ENCODE peak calls at places on chromosomes 16 and 17, in four cellular contexts. K is IMR-90, Y is heart left ventricle, N is upper lobe of left lung. P is an unnamed sample. For H3K4me1, the result is how much of the 10 kb centered on the place peaks cover.

GRCh38 chr17:69714659-69715058 is 300.2 kb downstream of the MAP2K6 start:
- ATAC-seq in K (peak), Y (no peak), N (no peak), P (no peak)

GRCh38 chr16:14405611-14406537 is 224.2 kb downstream of the PARN start:
- ATAC-seq in K (no peak), Y (no peak), N (peak), P (peak)

GRCh38 chr17:42617956-42618431 is 8.5 kb downstream of the TUBG1 start:
- ATAC-seq in K (no peak), Y (peak), N (no peak), P (no peak)

GRCh38 chr16:30458561-30459394 is 13.1 kb upstream of the SEPHS2 start:
- ATAC-seq in K (no peak), Y (peak), N (peak), P (no peak)

GRCh38 chr17:73249700-73250099 is 12.0 kb downstream of the CPSF4L start:
- ATAC-seq in K (no peak), Y (no peak), N (no peak), P (no peak)

GRCh38 chr16:10836174-10836853 is 17.7 kb upstream of the TVP23A start:
- ATAC-seq in K (no peak), Y (no peak), N (no peak), P (no peak)

GRCh38 chr16:11296351-11296705 is 15.2 kb upstream of the PRM1 start:
- ATAC-seq in K (no peak), Y (no peak), N (no peak), P (no peak)

GRCh38 chr16:80122155-80122554 is 418.6 kb upstream of the DYNLRB2 start:
- ATAC-seq in K (no peak), Y (peak), N (peak), P (peak)

GRCh38 chr17:27519550-27519949 is 63.3 kb downstream of the KSR1 start:
- ATAC-seq in K (peak), Y (no peak), N (no peak), P (no peak)

GRCh38 chr17:48100591-48101011 is 677 bp downstream of the CBX1 start:
- ATAC-seq in K (peak), Y (peak), N (peak), P (peak)

GRCh38 chr16:73161977-73162376 is 114.0 kb upstream of the ZFHX3 start:
- ATAC-seq in K (no peak), Y (no peak), N (no peak), P (no peak)

GRCh38 chr17:31807846-31808245 is 51.2 kb downstream of the COPRS start:
- ATAC-seq in K (peak), Y (no peak), N (no peak), P (no peak)

GRCh38 chr16:81511371-81511770 is 66.8 kb downstream of the CMIP start:
- ATAC-seq in K (peak), Y (no peak), N (no peak), P (no peak)

GRCh38 chr17:16293918-16294317 is 59.4 kb downstream of the CENPV start:
- ATAC-seq in K (no peak), Y (no peak), N (no peak), P (no peak)

GRCh38 chr17:7260151-7260550 is 2.1 kb downstream of the CLDN7 start:
- ATAC-seq in K (no peak), Y (no peak), N (no peak), P (no peak)

GRCh38 chr16:80547145-80547544 is 6.4 kb downstream of the DYNLRB2 start:
- ATAC-seq in K (no peak), Y (no peak), N (no peak), P (no peak)

GRCh38 chr17:14118951-14119350 is 49.6 kb downstream of the COX10 start:
- ATAC-seq in K (no peak), Y (no peak), N (no peak), P (no peak)

GRCh38 chr16:31505483-31505882 is 2.7 kb downstream of the RUSF1 start:
- ATAC-seq in K (no peak), Y (no peak), N (no peak), P (no peak)

GRCh38 chr17:40190197-40191021 is 13.1 kb downstream of the RAPGEFL1 start:
- ATAC-seq in K (no peak), Y (no peak), N (peak), P (no peak)

GRCh38 chr17:78780335-78780734 is 1.7 kb downstream of the CYTH1 start:
- ATAC-seq in K (no peak), Y (no peak), N (no peak), P (no peak)

GRCh38 chr16:74560912-74561311 is 46.0 kb downstream of the GLG1 start:
- ATAC-seq in K (no peak), Y (peak), N (no peak), P (no peak)

GRCh38 chr16:11245988-11246387 is 10.0 kb downstream of the SOCS1 start:
- ATAC-seq in K (no peak), Y (no peak), N (no peak), P (no peak)

GRCh38 chr17:39631403-39631802 is 4.7 kb downstream of the PPP1R1B start:
- ATAC-seq in K (no peak), Y (no peak), N (no peak), P (no peak)

GRCh38 chr16:83315271-83315670 is 492.5 kb upstream of the HSBP1 start:
- ATAC-seq in K (no peak), Y (no peak), N (no peak), P (no peak)

GRCh38 chr17:28247671-28248556 is 71.1 kb upstream of the TMEM97 start:
- ATAC-seq in K (peak), Y (no peak), N (no peak), P (no peak)

GRCh38 chr16:129075-129474 is 9.4 kb downstream of the NPRL3 start:
- ATAC-seq in K (no peak), Y (no peak), N (no peak), P (no peak)

GRCh38 chr16:79082955-79083354 is 517.6 kb downstream of the MAF start:
- ATAC-seq in K (no peak), Y (no peak), N (no peak), P (no peak)

GRCh38 chr16:7511549-7512260 is 179.1 kb downstream of the RBFOX1 start:
- ATAC-seq in K (no peak), Y (no peak), N (no peak), P (no peak)

GRCh38 chr17:8799851-8800212 is 667 bp upstream of the MFSD6L start:
- ATAC-seq in K (no peak), Y (peak), N (no peak), P (no peak)

GRCh38 chr16:56610017-56610608 is 1.7 kb downstream of the MT2A start:
- ATAC-seq in K (peak), Y (peak), N (peak), P (no peak)

GRCh38 chr17:9817086-9817485 is 4.8 kb downstream of the GSG1L2 start:
- ATAC-seq in K (peak), Y (peak), N (peak), P (peak)

GRCh38 chr17:47914296-47914948 is 18.4 kb downstream of the SP2 start:
- ATAC-seq in K (no peak), Y (peak), N (no peak), P (no peak)

GRCh38 chr17:48427598-48427997 is 2.4 kb downstream of the SKAP1 start:
- ATAC-seq in K (no peak), Y (no peak), N (no peak), P (no peak)

GRCh38 chr17:53794875-53795274 is 27.9 kb upstream of the KIF2B start:
- ATAC-seq in K (no peak), Y (no peak), N (no peak), P (no peak)

DNA sequence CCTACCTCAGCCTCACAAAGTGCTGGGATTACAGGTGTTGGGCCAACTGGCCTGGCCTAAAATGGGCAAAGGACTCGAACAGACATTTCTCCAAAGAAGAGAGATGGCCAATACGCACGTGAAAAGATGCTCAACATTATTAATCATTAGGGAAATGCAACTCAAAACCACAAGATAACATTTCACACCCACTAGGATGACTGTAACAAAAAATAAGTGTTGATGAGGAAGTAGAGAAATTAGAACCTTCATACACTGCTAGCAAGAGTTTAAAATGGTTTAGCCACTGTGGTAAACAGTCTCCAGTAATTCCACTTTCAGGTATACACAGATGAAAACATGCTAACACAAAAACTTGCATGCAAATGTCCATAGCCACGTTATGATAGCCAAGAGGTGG is 5.7 kb downstream of the TMED6 start:
- ATAC-seq in K (no peak), Y (no peak), N (no peak), P (no peak)
- TF ChIP-seq POLR2A in K (no peak), Y (no peak), N (no peak), P (no peak)

GRCh38 chr16:48555597-48555996 is 54.4 kb downstream of the N4BP1 start:
- ATAC-seq in K (no peak), Y (no peak), N (no peak), P (no peak)
- H3K4me1 ChIP-seq in K (under half), Y (half or more), N (half or more), P (half or more)

GRCh38 chr17:59696682-59697277 is 10.4 kb downstream of the PTRH2 start:
- ATAC-seq in K (no peak), Y (no peak), N (no peak), P (no peak)
- TF ChIP-seq POLR2A in K (no peak), Y (no peak), N (no peak), P (no peak)

DNA sequence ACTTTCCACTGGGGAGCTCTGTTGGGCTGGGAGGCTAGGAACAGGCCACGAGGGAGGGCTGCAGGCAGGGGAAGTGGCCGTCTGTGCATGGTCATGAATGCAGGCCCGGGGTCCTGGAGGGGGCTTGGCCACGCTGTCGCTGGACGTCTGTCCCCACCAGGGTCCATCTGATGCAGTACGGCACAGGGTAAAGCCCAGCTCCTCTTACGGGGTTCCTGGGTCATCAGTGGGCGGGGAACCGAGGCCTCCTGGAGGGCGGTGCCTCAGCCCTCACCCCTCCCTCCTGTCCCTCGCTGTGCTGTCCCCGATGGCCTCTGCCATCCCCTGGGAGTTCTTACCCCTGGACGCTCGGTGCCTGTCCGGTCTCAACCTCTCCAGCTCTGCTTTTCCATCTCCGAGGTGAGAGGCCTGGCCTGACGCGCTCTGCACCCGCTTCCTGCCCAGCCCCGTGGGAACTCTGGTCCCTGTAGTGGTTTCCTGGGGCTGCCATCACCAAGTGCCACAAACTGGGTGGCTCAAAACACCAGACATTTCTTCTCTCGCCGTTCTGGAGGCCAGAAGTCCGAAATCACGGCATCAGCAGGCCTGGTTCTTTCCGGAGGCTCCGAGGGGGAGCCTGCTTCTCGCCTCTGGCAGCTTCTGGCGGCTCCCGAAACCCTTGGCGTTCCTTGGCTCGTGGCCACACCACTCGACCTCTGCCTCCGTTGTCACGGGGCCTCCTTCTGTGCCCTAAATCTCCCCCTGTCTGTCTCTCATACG is 182.8 kb downstream of the SEC14L1 start:
- ATAC-seq in K (peak), Y (no peak), N (no peak), P (no peak)
- H3K4me1 ChIP-seq in K (half or more), Y (half or more), N (half or more), P (half or more)

DNA sequence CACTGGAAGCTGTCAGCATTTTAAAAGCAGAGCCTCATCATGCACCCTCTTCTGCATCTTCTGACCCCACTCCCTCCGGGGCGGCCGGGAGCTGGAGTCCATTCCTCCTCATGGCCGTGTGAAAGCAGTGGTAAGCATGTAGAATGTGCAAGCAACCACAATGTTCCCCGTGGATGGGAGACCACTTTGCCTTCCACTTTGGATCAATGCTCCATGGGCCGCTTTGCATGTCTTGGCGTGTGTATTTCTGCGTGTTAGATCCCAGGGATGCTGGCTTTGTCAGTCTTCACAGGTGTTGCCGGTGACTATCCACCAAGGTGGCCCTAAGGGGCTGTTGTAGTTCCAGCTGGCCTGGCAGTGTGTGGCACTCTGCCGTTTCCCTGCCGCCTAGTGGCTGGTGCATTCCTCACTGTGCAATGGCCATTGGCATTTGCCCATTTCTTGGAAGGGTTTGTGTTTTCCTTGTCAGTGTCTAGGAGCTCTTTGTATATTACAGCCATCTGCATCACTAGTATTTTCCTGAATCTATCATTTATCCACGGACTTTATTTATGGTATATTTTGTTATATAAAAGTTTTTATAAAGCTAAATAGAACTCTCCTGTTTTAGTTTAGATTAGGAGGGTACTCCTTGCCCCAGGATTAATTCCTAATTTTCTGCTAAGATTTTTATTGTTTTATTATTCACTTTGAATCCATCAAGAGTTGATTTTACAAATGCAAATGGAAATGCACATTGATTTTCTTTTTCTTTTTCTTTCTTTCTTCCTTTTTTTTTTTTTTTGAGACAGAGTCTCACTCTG is 5.8 kb upstream of the ALDH3A1 start:
- ATAC-seq in K (no peak), Y (peak), N (peak), P (no peak)
- TF ChIP-seq POLR2A in K (no peak), Y (no peak), N (no peak), P (no peak)

GRCh38 chr17:50052241-50052788 is 3.6 kb upstream of the ITGA3 start:
- ATAC-seq in K (no peak), Y (no peak), N (no peak), P (no peak)

GRCh38 chr17:50052822-50053653 is 2.9 kb upstream of the ITGA3 start:
- ATAC-seq in K (no peak), Y (no peak), N (no peak), P (no peak)

GRCh38 chr17:50051082-50051576 is 4.8 kb upstream of the ITGA3 start:
- ATAC-seq in K (peak), Y (no peak), N (no peak), P (no peak)

GRCh38 chr17:50050431-50051032 is 5.4 kb upstream of the ITGA3 start:
- ATAC-seq in K (no peak), Y (no peak), N (no peak), P (no peak)

DNA sequence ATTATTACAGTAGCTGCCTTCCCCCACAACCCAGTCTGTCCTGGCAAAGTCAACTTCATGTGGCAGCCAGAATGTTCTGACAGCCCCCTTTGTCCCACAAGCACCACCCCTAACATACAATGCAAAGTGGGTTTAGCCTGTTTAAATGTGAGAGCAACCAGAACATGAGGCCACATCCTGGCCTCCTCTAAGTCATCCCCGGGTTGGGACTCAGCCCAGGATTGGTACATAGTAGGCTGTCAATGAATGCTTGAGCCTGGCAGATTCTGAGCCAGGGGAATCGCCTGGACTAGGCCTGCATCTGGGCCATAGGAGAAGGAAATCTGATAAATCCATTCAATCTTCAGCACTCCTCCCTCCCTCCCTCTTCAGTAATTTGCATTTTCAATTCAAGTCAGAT is 4.3 kb upstream of the ITGA3 start:
- ATAC-seq in K (no peak), Y (no peak), N (no peak), P (no peak)
- H3K4me1 ChIP-seq in K (under half), Y (under half), N (half or more), P (under half)

DNA sequence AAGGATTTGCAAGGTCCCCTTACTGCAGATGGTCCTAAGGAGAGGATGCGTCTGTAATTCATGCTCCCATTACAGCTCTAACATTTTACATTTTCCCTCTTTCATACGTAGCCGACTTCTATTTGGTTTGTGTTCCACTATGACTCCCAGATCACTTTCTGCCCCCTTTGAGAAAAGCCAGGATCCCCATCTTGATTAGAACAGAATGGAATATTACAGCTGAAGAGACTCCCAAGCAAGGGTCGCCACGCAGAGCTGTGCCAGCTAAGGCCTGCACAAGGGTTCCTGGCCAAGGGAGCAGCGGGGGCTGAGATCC is 3.4 kb upstream of the CDT1 start:
- ATAC-seq in K (no peak), Y (no peak), N (no peak), P (no peak)
- TF ChIP-seq POLR2A in K (no peak), Y (no peak), N (no peak), P (no peak)

GRCh38 chr17:79988163-79988971 is 47.3 kb downstream of the TBC1D16 start:
- ATAC-seq in K (peak), Y (no peak), N (peak), P (no peak)
- H3K4me1 ChIP-seq in K (under half), Y (under half), N (under half), P (half or more)

GRCh38 chr17:65660078-65660477 is 98.6 kb upstream of the AXIN2 start:
- ATAC-seq in K (no peak), Y (no peak), N (no peak), P (no peak)

GRCh38 chr17:65659512-65659911 is 98.1 kb upstream of the AXIN2 start:
- ATAC-seq in K (no peak), Y (no peak), N (no peak), P (no peak)

GRCh38 chr17:65657251-65657828 is 95.9 kb upstream of the AXIN2 start:
- ATAC-seq in K (no peak), Y (no peak), N (no peak), P (no peak)

GRCh38 chr17:65660947-65661346 is 99.5 kb upstream of the AXIN2 start:
- ATAC-seq in K (no peak), Y (no peak), N (peak), P (no peak)

DNA sequence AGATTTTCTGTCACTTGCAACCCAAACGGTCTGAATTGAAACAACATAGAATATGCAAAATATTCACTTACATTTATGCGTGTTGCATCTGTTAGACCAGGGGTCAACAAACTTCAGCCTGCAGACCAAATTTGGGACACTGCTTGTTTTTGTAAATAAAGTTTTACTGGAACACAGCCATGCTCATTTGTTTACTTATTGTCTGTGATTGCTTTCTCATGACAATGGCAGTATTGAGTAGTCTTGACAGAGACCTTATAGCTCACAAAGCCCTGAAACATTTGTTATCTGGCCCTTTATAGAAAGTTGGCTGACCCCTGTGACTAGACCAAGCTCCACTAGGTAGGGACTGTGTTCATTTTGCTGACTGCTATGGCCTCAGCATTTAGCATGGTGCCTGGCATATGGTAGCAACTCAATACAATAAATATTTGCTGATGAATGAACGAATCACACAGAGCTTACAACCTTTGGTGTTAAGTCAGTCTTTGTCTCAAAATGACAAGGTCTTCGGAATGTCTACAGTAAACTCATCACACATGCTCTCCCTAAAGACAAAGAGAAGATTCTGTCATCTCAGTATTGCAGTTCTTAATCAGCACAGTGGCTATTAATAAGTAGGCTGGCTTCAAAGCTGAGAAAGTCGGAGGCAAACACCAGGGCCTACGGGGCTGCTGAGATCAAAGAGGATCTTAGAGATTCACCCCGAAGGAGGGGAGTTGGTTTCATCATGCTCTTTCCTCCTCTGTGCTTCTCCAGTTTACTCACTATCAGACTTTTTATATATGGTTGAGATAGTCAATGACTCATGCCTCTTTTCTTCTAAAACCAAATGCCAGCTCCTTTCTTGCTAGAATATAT is 95.2 kb upstream of the AXIN2 start:
- ATAC-seq in K (no peak), Y (no peak), N (no peak), P (no peak)
- TF ChIP-seq POLR2A in K (no peak), Y (no peak), N (no peak), P (no peak)

P was measured in gastroesophageal sphincter.